ENCODE peak calls at places on chromosomes 12 and 14, in five cellular contexts. One of them, this sample, is unnamed.

GRCh38 chr12:77861317-77861716 is 30.6 kb downstream of the NAV3 start:
- DNase-seq in fibroblast of villous mesenchyme: no peak
- DNase-seq in right lobe of liver: no peak
- DNase-seq in prostate gland: no peak
- DNase-seq in tibial nerve: no peak
- DNase-seq in this sample: peak

GRCh38 chr12:16950041-16950677 is 344.2 kb upstream of the LMO3 start:
- DNase-seq in prostate gland: no peak
- DNase-seq in tibial nerve: no peak
- DNase-seq in fibroblast of villous mesenchyme: no peak
- DNase-seq in right lobe of liver: no peak
- DNase-seq in this sample: no peak

GRCh38 chr14:69996197-69996596 is 117.0 kb downstream of the SMOC1 start:
- DNase-seq in right lobe of liver: no peak
- DNase-seq in prostate gland: no peak
- DNase-seq in tibial nerve: no peak
- DNase-seq in fibroblast of villous mesenchyme: no peak
- DNase-seq in this sample: peak

GRCh38 chr12:78315018-78315417 is 484.3 kb downstream of the NAV3 start:
- DNase-seq in prostate gland: no peak
- DNase-seq in fibroblast of villous mesenchyme: peak
- DNase-seq in right lobe of liver: no peak
- DNase-seq in tibial nerve: no peak
- DNase-seq in this sample: no peak

GRCh38 chr12:90013409-90013808 is 304.8 kb upstream of the ATP2B1 start:
- DNase-seq in tibial nerve: no peak
- DNase-seq in prostate gland: no peak
- DNase-seq in right lobe of liver: no peak
- DNase-seq in fibroblast of villous mesenchyme: peak
- DNase-seq in this sample: no peak

GRCh38 chr14:103973354-103973753 is 31.0 kb upstream of the RD3L start:
- DNase-seq in fibroblast of villous mesenchyme: peak
- DNase-seq in prostate gland: no peak
- DNase-seq in right lobe of liver: peak
- DNase-seq in tibial nerve: no peak
- DNase-seq in this sample: no peak

GRCh38 chr14:39417014-39417413 is 15.2 kb downstream of the FBXO33 start:
- DNase-seq in fibroblast of villous mesenchyme: peak
- DNase-seq in right lobe of liver: no peak
- DNase-seq in tibial nerve: no peak
- DNase-seq in prostate gland: no peak
- DNase-seq in this sample: peak

GRCh38 chr14:88962356-88962755 is 137.9 kb downstream of the TTC8 start:
- DNase-seq in tibial nerve: no peak
- DNase-seq in right lobe of liver: no peak
- DNase-seq in prostate gland: no peak
- DNase-seq in fibroblast of villous mesenchyme: no peak
- DNase-seq in this sample: no peak

GRCh38 chr12:11753151-11753501 is 103.7 kb downstream of the ETV6 start:
- DNase-seq in right lobe of liver: no peak
- DNase-seq in tibial nerve: no peak
- DNase-seq in fibroblast of villous mesenchyme: no peak
- DNase-seq in prostate gland: no peak
- DNase-seq in this sample: no peak

GRCh38 chr12:91893476-91893875 is 252.2 kb downstream of the BTG1 start:
- DNase-seq in tibial nerve: no peak
- DNase-seq in prostate gland: peak
- DNase-seq in right lobe of liver: no peak
- DNase-seq in fibroblast of villous mesenchyme: no peak
- DNase-seq in this sample: no peak

GRCh38 chr12:1841606-1842182 is 21.3 kb downstream of the LRTM2 start:
- DNase-seq in fibroblast of villous mesenchyme: no peak
- DNase-seq in tibial nerve: no peak
- DNase-seq in right lobe of liver: no peak
- DNase-seq in prostate gland: no peak
- DNase-seq in this sample: no peak

GRCh38 chr12:75722714-75723200 is 211.3 kb upstream of the KRR1 start:
- DNase-seq in tibial nerve: peak
- DNase-seq in fibroblast of villous mesenchyme: peak
- DNase-seq in right lobe of liver: no peak
- DNase-seq in prostate gland: peak
- DNase-seq in this sample: peak

GRCh38 chr12:80033457-80033856 is 65.9 kb upstream of the OTOGL start:
- DNase-seq in right lobe of liver: no peak
- DNase-seq in fibroblast of villous mesenchyme: peak
- DNase-seq in prostate gland: no peak
- DNase-seq in tibial nerve: no peak
- DNase-seq in this sample: peak

GRCh38 chr14:105168496-105168978 is at the start of gene JAG2:
- DNase-seq in fibroblast of villous mesenchyme: no peak
- DNase-seq in right lobe of liver: no peak
- DNase-seq in prostate gland: peak
- DNase-seq in tibial nerve: no peak
- DNase-seq in this sample: peak

GRCh38 chr12:77845831-77846230 is 15.1 kb downstream of the NAV3 start:
- DNase-seq in prostate gland: no peak
- DNase-seq in fibroblast of villous mesenchyme: peak
- DNase-seq in tibial nerve: no peak
- DNase-seq in right lobe of liver: no peak
- DNase-seq in this sample: peak

GRCh38 chr12:3253682-3254275 is 176.6 kb downstream of the TSPAN9 start:
- DNase-seq in prostate gland: no peak
- DNase-seq in right lobe of liver: no peak
- DNase-seq in tibial nerve: no peak
- DNase-seq in fibroblast of villous mesenchyme: no peak
- DNase-seq in this sample: no peak

GRCh38 chr14:65015391-65015790 is 28.7 kb downstream of the FNTB start:
- DNase-seq in fibroblast of villous mesenchyme: no peak
- DNase-seq in right lobe of liver: no peak
- DNase-seq in tibial nerve: no peak
- DNase-seq in prostate gland: peak
- DNase-seq in this sample: no peak

GRCh38 chr14:104388011-104388521 is 191.5 kb upstream of the C14orf180 start:
- DNase-seq in prostate gland: no peak
- DNase-seq in tibial nerve: no peak
- DNase-seq in right lobe of liver: no peak
- DNase-seq in fibroblast of villous mesenchyme: no peak
- DNase-seq in this sample: no peak

GRCh38 chr14:102511538-102511937 is 2.0 kb upstream of the ANKRD9 start:
- DNase-seq in tibial nerve: no peak
- DNase-seq in right lobe of liver: no peak
- DNase-seq in fibroblast of villous mesenchyme: no peak
- DNase-seq in prostate gland: no peak
- DNase-seq in this sample: no peak

GRCh38 chr12:30457621-30458289 is 237.9 kb downstream of the IPO8 start:
- DNase-seq in prostate gland: no peak
- DNase-seq in fibroblast of villous mesenchyme: peak
- DNase-seq in right lobe of liver: no peak
- DNase-seq in tibial nerve: peak
- DNase-seq in this sample: peak

GRCh38 chr12:117072736-117073475 is 26.3 kb downstream of the TESC start:
- DNase-seq in fibroblast of villous mesenchyme: no peak
- DNase-seq in tibial nerve: no peak
- DNase-seq in prostate gland: no peak
- DNase-seq in right lobe of liver: no peak
- DNase-seq in this sample: no peak

GRCh38 chr12:3901116-3901515 is 27.9 kb upstream of the PARP11 start:
- DNase-seq in prostate gland: no peak
- DNase-seq in fibroblast of villous mesenchyme: no peak
- DNase-seq in right lobe of liver: no peak
- DNase-seq in tibial nerve: no peak
- DNase-seq in this sample: no peak

GRCh38 chr12:110010853-110011835 is 11.9 kb downstream of the ANKRD13A start:
- DNase-seq in fibroblast of villous mesenchyme: no peak
- DNase-seq in tibial nerve: no peak
- DNase-seq in right lobe of liver: no peak
- DNase-seq in prostate gland: no peak
- DNase-seq in this sample: no peak
- H3K4me3 ChIP-seq in fibroblast of villous mesenchyme: no peak
- H3K4me3 ChIP-seq in tibial nerve: no peak
- H3K4me3 ChIP-seq in right lobe of liver: no peak
- H3K4me3 ChIP-seq in prostate gland: no peak
- H3K4me3 ChIP-seq in this sample: no peak

GRCh38 chr12:62261876-62262275 is 1.7 kb downstream of the USP15 start:
- DNase-seq in fibroblast of villous mesenchyme: no peak
- DNase-seq in right lobe of liver: no peak
- DNase-seq in tibial nerve: no peak
- DNase-seq in prostate gland: no peak
- DNase-seq in this sample: no peak
- H3K4me3 ChIP-seq in fibroblast of villous mesenchyme: peak
- H3K4me3 ChIP-seq in right lobe of liver: no peak
- H3K4me3 ChIP-seq in tibial nerve: peak
- H3K4me3 ChIP-seq in prostate gland: no peak
- H3K4me3 ChIP-seq in this sample: peak

DNA sequence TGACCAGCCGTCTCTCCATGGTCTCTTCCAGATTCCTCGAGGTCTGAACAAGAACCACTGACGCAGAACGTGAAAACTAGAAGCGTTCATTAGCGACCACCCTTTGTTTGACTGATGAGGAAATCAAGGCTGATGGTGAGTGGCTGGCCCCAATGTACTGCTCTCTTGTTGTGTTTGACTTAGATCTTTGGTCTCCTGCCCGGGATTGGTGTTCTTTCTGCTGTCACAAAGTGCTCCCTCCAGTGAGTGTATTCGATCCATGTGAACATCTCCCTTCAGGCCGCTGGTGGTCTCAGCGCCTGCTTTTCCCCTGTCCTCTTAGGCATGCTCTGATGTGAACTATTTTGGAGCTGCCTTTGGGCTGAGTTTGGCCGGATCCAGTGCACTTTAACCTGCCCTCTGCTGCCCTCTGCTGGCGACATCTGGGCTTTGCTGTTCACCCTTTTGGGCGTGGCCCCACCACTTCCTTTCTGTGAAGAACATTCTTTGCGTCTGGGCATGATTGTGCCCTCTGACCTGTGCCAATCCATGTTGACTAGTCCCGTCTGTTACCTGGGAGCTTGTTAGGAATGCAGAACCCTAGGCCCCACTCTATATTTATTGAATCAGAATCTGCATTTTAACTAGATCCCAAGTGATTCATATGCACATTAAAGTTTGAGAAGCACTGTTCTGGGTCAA is 279.1 kb downstream of the TTC6 start:
- DNase-seq in right lobe of liver: peak
- DNase-seq in tibial nerve: peak
- DNase-seq in prostate gland: peak
- DNase-seq in fibroblast of villous mesenchyme: peak
- DNase-seq in this sample: peak
- H3K4me3 ChIP-seq in right lobe of liver: no peak
- H3K4me3 ChIP-seq in tibial nerve: no peak
- H3K4me3 ChIP-seq in prostate gland: no peak
- H3K4me3 ChIP-seq in fibroblast of villous mesenchyme: no peak
- H3K4me3 ChIP-seq in this sample: no peak

DNA sequence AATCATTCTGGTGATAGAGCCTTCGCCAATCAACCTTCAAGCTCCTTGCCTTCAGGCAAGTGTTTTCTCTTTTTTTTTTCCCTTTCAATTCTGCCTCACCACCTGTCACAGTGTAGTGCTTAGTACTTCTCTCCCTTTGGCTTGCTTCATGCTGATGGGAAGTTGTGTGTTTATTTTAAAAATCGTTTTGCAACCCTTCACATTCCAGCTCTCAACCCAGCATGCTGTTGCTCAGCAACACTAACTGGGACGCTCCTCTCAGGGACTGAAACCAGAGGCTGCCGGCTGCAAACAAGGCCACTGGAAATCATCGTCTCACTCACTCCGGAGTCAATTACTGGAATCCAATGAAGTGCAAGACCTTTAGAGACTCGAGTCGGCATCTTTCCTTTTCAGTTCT is 342.7 kb downstream of the PRKD1 start:
- DNase-seq in prostate gland: peak
- DNase-seq in tibial nerve: peak
- DNase-seq in right lobe of liver: peak
- DNase-seq in fibroblast of villous mesenchyme: peak
- DNase-seq in this sample: peak
- H3K4me3 ChIP-seq in prostate gland: no peak
- H3K4me3 ChIP-seq in tibial nerve: no peak
- H3K4me3 ChIP-seq in right lobe of liver: no peak
- H3K4me3 ChIP-seq in fibroblast of villous mesenchyme: no peak
- H3K4me3 ChIP-seq in this sample: no peak

GRCh38 chr12:50597200-50598195 is 92.7 kb downstream of the DIP2B start:
- DNase-seq in prostate gland: no peak
- DNase-seq in right lobe of liver: no peak
- DNase-seq in tibial nerve: no peak
- DNase-seq in fibroblast of villous mesenchyme: peak
- DNase-seq in this sample: peak

GRCh38 chr12:50599366-50600095 is 94.7 kb downstream of the DIP2B start:
- DNase-seq in right lobe of liver: no peak
- DNase-seq in tibial nerve: no peak
- DNase-seq in fibroblast of villous mesenchyme: no peak
- DNase-seq in prostate gland: no peak
- DNase-seq in this sample: no peak

GRCh38 chr12:50603817-50604639 is 99.2 kb downstream of the DIP2B start:
- DNase-seq in tibial nerve: peak
- DNase-seq in prostate gland: no peak
- DNase-seq in right lobe of liver: no peak
- DNase-seq in fibroblast of villous mesenchyme: peak
- DNase-seq in this sample: peak

GRCh38 chr12:50598321-50598862 is 93.6 kb downstream of the DIP2B start:
- DNase-seq in fibroblast of villous mesenchyme: peak
- DNase-seq in tibial nerve: peak
- DNase-seq in prostate gland: no peak
- DNase-seq in right lobe of liver: no peak
- DNase-seq in this sample: peak

GRCh38 chr12:50600364-50600763 is 95.6 kb downstream of the DIP2B start:
- DNase-seq in tibial nerve: no peak
- DNase-seq in right lobe of liver: no peak
- DNase-seq in prostate gland: no peak
- DNase-seq in fibroblast of villous mesenchyme: no peak
- DNase-seq in this sample: no peak
- H3K4me3 ChIP-seq in tibial nerve: no peak
- H3K4me3 ChIP-seq in right lobe of liver: no peak
- H3K4me3 ChIP-seq in prostate gland: no peak
- H3K4me3 ChIP-seq in fibroblast of villous mesenchyme: no peak
- H3K4me3 ChIP-seq in this sample: no peak

DNA sequence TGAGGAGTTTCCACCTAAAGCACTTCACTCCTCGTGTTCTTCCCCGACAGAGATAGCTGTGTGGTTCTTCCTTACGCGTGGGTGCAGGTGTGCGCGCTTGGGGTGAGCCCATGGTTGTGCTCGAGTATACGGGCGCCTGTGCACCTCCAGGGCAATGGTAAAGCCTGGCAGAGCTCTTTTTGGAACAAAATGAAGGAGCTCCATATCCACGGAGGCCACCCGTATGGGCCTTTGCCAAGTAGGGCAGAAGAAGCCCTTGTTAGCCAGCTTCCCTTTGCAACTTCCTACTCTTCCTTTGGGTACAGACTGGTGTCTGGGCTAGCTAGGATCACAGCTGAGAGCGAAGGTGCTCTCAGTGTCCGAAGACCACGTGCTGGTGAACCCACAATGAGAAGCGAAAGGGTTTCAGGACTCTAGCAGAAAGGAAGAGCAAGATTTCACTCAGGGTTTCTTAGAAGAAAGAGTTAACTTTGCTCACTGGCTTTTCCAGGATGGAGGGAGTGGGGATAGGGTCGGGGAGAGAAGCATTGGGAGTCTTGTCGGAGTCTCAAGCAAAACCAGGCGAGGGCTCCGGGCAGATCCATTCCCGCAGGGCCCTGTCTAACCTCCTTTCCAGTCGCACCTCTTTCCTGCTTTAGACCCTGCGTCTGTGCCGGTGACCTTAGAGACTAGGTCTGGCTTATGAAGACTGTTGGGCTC is 977 bp upstream of the LRFN5 start:
- DNase-seq in prostate gland: no peak
- DNase-seq in tibial nerve: no peak
- DNase-seq in fibroblast of villous mesenchyme: peak
- DNase-seq in right lobe of liver: no peak
- DNase-seq in this sample: peak
- H3K4me3 ChIP-seq in prostate gland: peak
- H3K4me3 ChIP-seq in tibial nerve: peak
- H3K4me3 ChIP-seq in fibroblast of villous mesenchyme: peak
- H3K4me3 ChIP-seq in right lobe of liver: no peak
- H3K4me3 ChIP-seq in this sample: peak

This sample was measured in cardiac fibroblast.